ENCODE peak calls at places on chromosomes 6 and 20, in nine cellular contexts. S, X, R, V, D, Y, L, F and N are unnamed samples. For H3K36me3, the result is how much of the 10 kb centered on the place peaks cover.

GRCh38 chr6:143337201-143337949 is 113.1 kb downstream of the ADAT2 start:
- DNase-seq in S (peak), X (peak), R (no peak), V (peak), D (peak), Y (no peak), L (no peak), F (peak), N (peak)

GRCh38 chr6:75306074-75306473 is 21.5 kb upstream of the TMEM30A start:
- DNase-seq in S (no peak), X (no peak), R (no peak), V (no peak), D (peak), Y (no peak), L (peak), F (peak), N (no peak)

GRCh38 chr6:158060447-158061360 is 79.0 kb downstream of the SYNJ2 start:
- DNase-seq in S (peak), X (peak), R (peak), V (no peak), D (peak), Y (peak), L (peak), F (peak), N (peak)

GRCh38 chr6:145705561-145705960 is 29.8 kb downstream of the EPM2A start:
- DNase-seq in S (no peak), X (no peak), R (no peak), V (no peak), D (peak), Y (no peak), L (peak), F (peak), N (no peak)

GRCh38 chr6:42642794-42643193 is 79.0 kb downstream of the UBR2 start:
- DNase-seq in S (no peak), X (no peak), R (no peak), V (no peak), D (no peak), Y (no peak), L (no peak), F (peak), N (no peak)

GRCh38 chr20:6130045-6130444 is 7.2 kb upstream of the FERMT1 start:
- DNase-seq in S (no peak), X (no peak), R (no peak), V (no peak), D (no peak), Y (no peak), L (no peak), F (no peak), N (no peak)

GRCh38 chr6:117448732-117449131 is 23.0 kb upstream of the ROS1 start:
- DNase-seq in S (no peak), X (no peak), R (no peak), V (no peak), D (peak), Y (no peak), L (peak), F (no peak), N (no peak)

GRCh38 chr20:15547109-15547508 is 1026.1 kb downstream of the KIF16B start:
- DNase-seq in S (no peak), X (no peak), R (no peak), V (no peak), D (no peak), Y (no peak), L (no peak), F (no peak), N (no peak)

GRCh38 chr20:62374431-62375152 is 7.5 kb upstream of the LAMA5 start:
- DNase-seq in S (no peak), X (no peak), R (no peak), V (no peak), D (peak), Y (no peak), L (peak), F (no peak), N (no peak)

GRCh38 chr6:89323461-89324098 is 8.5 kb upstream of the GABRR2 start:
- DNase-seq in S (no peak), X (no peak), R (no peak), V (no peak), D (peak), Y (no peak), L (peak), F (peak), N (no peak)

GRCh38 chr20:645318-646106 is 7.5 kb downstream of the SRXN1 start:
- DNase-seq in S (peak), X (peak), R (peak), V (peak), D (peak), Y (peak), L (peak), F (peak), N (peak)

GRCh38 chr6:31010393-31011060 is at the start of gene MUC22:
- DNase-seq in S (no peak), X (no peak), R (no peak), V (no peak), D (peak), Y (no peak), L (peak), F (no peak), N (no peak)

GRCh38 chr6:163970846-163971564 is 556.5 kb downstream of the QKI start:
- DNase-seq in S (no peak), X (no peak), R (no peak), V (no peak), D (no peak), Y (no peak), L (no peak), F (no peak), N (no peak)

GRCh38 chr6:116536216-116536621 is 9.3 kb downstream of the TRAPPC3L start:
- DNase-seq in S (peak), X (peak), R (no peak), V (no peak), D (peak), Y (no peak), L (peak), F (peak), N (no peak)

GRCh38 chr6:170454512-170455285 is 98.4 kb downstream of the PSMB1 start:
- DNase-seq in S (no peak), X (no peak), R (no peak), V (no peak), D (no peak), Y (no peak), L (no peak), F (no peak), N (no peak)

GRCh38 chr6:151702851-151703629 is 104.4 kb upstream of the ESR1 start:
- DNase-seq in S (no peak), X (peak), R (no peak), V (no peak), D (no peak), Y (no peak), L (no peak), F (no peak), N (no peak)

GRCh38 chr20:46576774-46577395 is 26.4 kb upstream of the OCSTAMP start:
- DNase-seq in S (no peak), X (no peak), R (no peak), V (no peak), D (no peak), Y (no peak), L (no peak), F (no peak), N (no peak)

GRCh38 chr20:22775671-22776139 is 191.3 kb upstream of the FOXA2 start:
- DNase-seq in S (no peak), X (no peak), R (no peak), V (no peak), D (peak), Y (no peak), L (peak), F (peak), N (no peak)

GRCh38 chr20:37789408-37789807 is 95.6 kb downstream of the CTNNBL1 start:
- DNase-seq in S (no peak), X (no peak), R (no peak), V (no peak), D (no peak), Y (no peak), L (no peak), F (no peak), N (no peak)

GRCh38 chr6:50845499-50846108 is 26.9 kb downstream of the TFAP2B start:
- DNase-seq in S (no peak), X (peak), R (no peak), V (no peak), D (no peak), Y (no peak), L (no peak), F (no peak), N (no peak)

GRCh38 chr6:31125162-31125561 is 4.9 kb upstream of the CDSN start:
- DNase-seq in S (peak), X (no peak), R (peak), V (no peak), D (peak), Y (peak), L (no peak), F (peak), N (peak)

GRCh38 chr6:141264101-141264500 is 868.6 kb upstream of the GJE1 start:
- DNase-seq in S (no peak), X (no peak), R (no peak), V (no peak), D (peak), Y (no peak), L (no peak), F (no peak), N (no peak)

GRCh38 chr6:84738996-84739865 is 25.2 kb downstream of the TBX18 start:
- DNase-seq in S (no peak), X (no peak), R (no peak), V (no peak), D (no peak), Y (no peak), L (no peak), F (no peak), N (no peak)

GRCh38 chr6:116152620-116153019 is 26.7 kb upstream of the COL10A1 start:
- DNase-seq in S (no peak), X (no peak), R (no peak), V (no peak), D (no peak), Y (no peak), L (peak), F (peak), N (no peak)

GRCh38 chr6:454148-454991 is 62.8 kb downstream of the IRF4 start:
- DNase-seq in S (no peak), X (no peak), R (no peak), V (no peak), D (no peak), Y (no peak), L (peak), F (no peak), N (no peak)

GRCh38 chr6:168152306-168152963 is 73.4 kb upstream of the FRMD1 start:
- DNase-seq in S (no peak), X (no peak), R (no peak), V (no peak), D (no peak), Y (no peak), L (no peak), F (no peak), N (no peak)

DNA sequence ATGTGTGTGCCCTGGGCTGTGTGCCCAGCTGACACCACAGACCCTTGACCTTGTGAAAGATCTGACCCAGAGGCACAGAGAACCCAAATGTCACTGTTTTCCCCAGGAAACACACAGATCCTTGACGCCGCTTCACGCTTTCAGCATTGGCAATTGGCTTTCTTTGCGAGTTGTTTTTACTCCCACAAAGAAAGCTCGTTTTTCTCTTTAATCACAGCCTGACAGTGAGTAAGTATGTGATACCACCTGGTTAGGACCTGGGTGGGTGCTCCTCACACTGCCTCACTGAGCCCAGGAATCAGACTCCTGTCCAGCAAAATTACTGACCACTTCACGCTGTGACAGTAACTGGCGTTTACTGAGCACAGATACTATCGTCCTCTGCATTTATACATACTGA is 13.0 kb downstream of the RPL10A start:
- DNase-seq in S (no peak), X (no peak), R (no peak), V (no peak), D (no peak), Y (no peak), L (no peak), F (no peak), N (no peak)
- H3K36me3 ChIP-seq in S (under half), X (under half), R (under half), V (under half), D (half or more), Y (under half), L (under half), F (under half), N (under half)

DNA sequence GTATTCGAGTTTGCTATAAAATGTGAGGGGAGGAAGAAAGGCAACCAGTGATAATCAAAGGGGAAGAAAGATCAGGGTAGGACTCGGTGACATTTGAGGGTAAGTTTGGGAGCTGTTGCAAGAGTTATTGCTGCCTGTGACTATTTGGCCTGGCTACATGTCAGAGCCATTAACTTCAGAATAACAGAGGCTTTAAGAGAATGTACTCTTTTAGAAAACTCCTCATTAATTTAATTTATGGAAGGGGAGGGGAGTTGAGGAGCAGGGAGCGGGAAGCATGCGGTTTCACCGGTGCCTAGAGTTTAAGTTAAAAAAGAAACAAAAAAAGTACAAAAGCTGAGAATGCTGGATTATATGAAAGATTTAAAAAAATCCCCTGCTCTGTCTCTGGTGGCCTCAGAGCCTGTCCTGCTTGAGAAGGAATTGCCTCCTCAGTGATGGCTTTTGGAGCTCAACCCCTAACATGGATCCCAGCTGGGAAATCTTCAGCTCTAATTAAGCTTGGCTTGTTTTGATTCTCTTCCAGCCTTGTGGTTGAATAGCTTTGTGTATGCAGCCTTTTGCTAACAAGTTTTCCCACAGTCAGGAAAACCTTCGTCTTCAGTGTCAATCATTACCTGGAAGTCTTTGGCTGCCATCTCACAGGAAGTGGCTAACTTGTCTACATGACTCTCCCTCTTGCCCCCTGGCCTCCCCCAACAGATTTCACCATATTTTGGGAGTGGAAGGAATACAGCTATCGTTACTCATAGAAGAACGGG is 238.2 kb downstream of the SOX4 start:
- DNase-seq in S (no peak), X (no peak), R (no peak), V (no peak), D (peak), Y (no peak), L (peak), F (no peak), N (no peak)
- H3K27ac ChIP-seq in S (no peak), X (no peak), R (no peak), V (no peak), D (peak), Y (no peak), L (no peak), F (no peak), N (no peak)

GRCh38 chr6:47592466-47592865 is 105.9 kb upstream of the ADGRF4 start:
- DNase-seq in S (no peak), X (peak), R (no peak), V (no peak), D (no peak), Y (no peak), L (no peak), F (no peak), N (no peak)
- H3K36me3 ChIP-seq in S (under half), X (under half), R (under half), V (under half), D (under half), Y (under half), L (under half), F (under half), N (under half)

GRCh38 chr6:47182291-47182957 is 127.3 kb downstream of the TNFRSF21 start:
- DNase-seq in S (peak), X (no peak), R (no peak), V (no peak), D (no peak), Y (no peak), L (no peak), F (no peak), N (no peak)
- H3K27ac ChIP-seq in S (peak), X (no peak), R (no peak), V (no peak), D (no peak), Y (no peak), L (no peak), F (no peak), N (no peak)

GRCh38 chr6:26459023-26459810 is 1.5 kb downstream of the BTN2A1 start:
- DNase-seq in S (no peak), X (no peak), R (no peak), V (no peak), D (peak), Y (no peak), L (no peak), F (no peak), N (no peak)

GRCh38 chr6:26468829-26469228 is 11.1 kb downstream of the BTN2A1 start:
- DNase-seq in S (no peak), X (no peak), R (no peak), V (no peak), D (no peak), Y (no peak), L (no peak), F (no peak), N (no peak)

GRCh38 chr6:26465776-26466175 is 8.0 kb downstream of the BTN2A1 start:
- DNase-seq in S (no peak), X (no peak), R (no peak), V (no peak), D (no peak), Y (no peak), L (no peak), F (no peak), N (no peak)

GRCh38 chr6:26464014-26464413 is 6.3 kb downstream of the BTN2A1 start:
- DNase-seq in S (no peak), X (no peak), R (no peak), V (no peak), D (no peak), Y (no peak), L (no peak), F (peak), N (no peak)

DNA sequence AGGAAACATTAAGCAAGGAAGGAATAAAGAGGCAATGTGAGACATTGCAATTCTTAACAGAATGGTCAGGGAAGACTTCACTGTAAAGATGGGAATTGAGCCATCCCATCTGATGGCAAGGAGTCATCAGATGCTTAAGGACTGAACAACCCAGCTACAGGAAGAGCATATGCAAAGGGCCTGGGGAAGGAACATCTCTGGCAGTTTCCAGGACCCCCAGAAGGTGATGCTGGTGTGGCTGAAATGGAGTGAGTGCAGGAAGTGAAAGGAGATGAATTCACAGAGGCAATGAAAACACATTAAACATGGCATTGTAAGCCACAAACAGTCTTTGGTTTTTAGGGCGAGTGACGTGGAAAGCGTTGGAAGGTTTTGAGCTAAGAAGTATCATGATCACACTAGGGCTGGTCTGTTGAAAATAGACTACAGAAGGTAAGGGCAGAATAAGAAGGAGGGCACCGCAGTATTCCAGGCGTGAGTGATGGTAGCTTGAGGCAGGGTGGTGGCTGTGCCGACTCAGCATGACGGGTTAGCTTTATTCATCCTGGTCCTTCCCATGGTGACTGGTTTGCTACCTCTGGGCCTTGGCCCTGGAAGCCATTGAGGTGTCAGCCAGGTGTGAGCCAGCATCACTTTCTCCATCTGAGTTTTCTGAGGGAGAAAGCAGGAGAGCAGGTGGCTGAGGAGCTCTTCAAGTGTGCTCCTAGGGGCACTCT is 6.8 kb downstream of the BTN2A1 start:
- DNase-seq in S (no peak), X (no peak), R (no peak), V (no peak), D (no peak), Y (no peak), L (no peak), F (no peak), N (no peak)
- H3K36me3 ChIP-seq in S (under half), X (under half), R (under half), V (half or more), D (half or more), Y (half or more), L (under half), F (under half), N (half or more)

DNA sequence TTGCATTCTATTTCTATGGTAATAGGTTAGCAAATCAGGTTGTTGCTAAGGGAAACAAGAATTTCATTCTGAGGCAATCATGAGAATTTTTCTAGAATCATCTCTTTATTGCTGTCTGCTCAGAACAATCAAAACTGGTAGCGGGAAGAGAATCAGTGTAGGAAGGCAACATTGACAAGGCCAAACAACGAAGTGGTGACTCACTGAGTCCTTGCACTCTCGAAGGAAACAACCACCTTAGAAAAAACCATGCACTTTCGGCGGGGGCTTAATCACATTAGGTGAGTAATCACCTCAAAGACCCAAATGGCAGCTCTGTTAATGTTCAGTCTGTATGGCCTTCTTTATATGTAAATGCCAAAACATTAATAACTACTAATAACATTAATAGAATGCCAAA is 78.8 kb upstream of the MAP7 start:
- DNase-seq in S (no peak), X (no peak), R (no peak), V (no peak), D (peak), Y (no peak), L (no peak), F (peak), N (no peak)
- H3K27ac ChIP-seq in S (no peak), X (no peak), R (no peak), V (no peak), D (no peak), Y (no peak), L (no peak), F (no peak), N (no peak)

DNA sequence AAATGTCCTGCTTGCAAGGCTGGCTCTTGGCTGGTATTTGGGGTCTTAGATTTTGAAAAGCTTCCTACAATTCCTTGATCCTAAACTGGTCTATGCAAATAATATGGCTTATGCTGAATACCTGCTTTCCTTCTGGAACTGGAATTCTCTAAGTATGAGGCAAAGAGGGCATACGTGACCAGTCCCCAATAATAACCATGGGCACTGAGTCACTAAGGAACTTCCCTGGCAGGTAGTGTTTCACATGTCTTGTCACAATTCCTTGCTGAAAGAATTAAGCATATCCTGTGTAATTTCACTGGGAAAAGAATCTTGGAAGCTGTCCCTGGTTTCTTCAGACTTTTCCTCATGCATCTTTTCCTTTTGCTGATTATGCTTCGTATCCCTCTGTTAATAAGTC is 106.5 kb downstream of the MMS22L start:
- DNase-seq in S (no peak), X (no peak), R (no peak), V (no peak), D (no peak), Y (no peak), L (no peak), F (no peak), N (no peak)
- H3K36me3 ChIP-seq in S (under half), X (under half), R (under half), V (under half), D (under half), Y (under half), L (under half), F (under half), N (under half)